ENCODE peak calls at places on chromosome 6, in four cellular contexts. One of them, this sample, is unnamed.

GRCh38 chr6:148364056-148364844 is 21.6 kb downstream of the SASH1 start:
- DNase-seq in T-helper 2 cell: no peak
- DNase-seq in Ammon's horn: no peak
- DNase-seq in epithelial cell of prostate: no peak
- DNase-seq in this sample: no peak

GRCh38 chr6:36319436-36319762 is 17.3 kb downstream of the BNIP5 start:
- DNase-seq in epithelial cell of prostate: peak
- DNase-seq in T-helper 2 cell: no peak
- DNase-seq in Ammon's horn: no peak
- DNase-seq in this sample: no peak

GRCh38 chr6:113047148-113047547 is 700.0 kb downstream of the RFPL4B start:
- DNase-seq in epithelial cell of prostate: no peak
- DNase-seq in Ammon's horn: no peak
- DNase-seq in T-helper 2 cell: no peak
- DNase-seq in this sample: no peak

GRCh38 chr6:7243188-7243942 is 69.6 kb downstream of the SSR1 start:
- DNase-seq in Ammon's horn: peak
- DNase-seq in T-helper 2 cell: no peak
- DNase-seq in epithelial cell of prostate: no peak
- DNase-seq in this sample: no peak

GRCh38 chr6:26104457-26105108 is 17.4 kb downstream of the HFE start:
- DNase-seq in Ammon's horn: no peak
- DNase-seq in epithelial cell of prostate: no peak
- DNase-seq in T-helper 2 cell: no peak
- DNase-seq in this sample: no peak

GRCh38 chr6:28137458-28138020 is 4.1 kb upstream of the ZKSCAN8 start:
- DNase-seq in Ammon's horn: peak
- DNase-seq in T-helper 2 cell: no peak
- DNase-seq in epithelial cell of prostate: no peak
- DNase-seq in this sample: peak

GRCh38 chr6:38567436-38567835 is 72.3 kb downstream of the BTBD9 start:
- DNase-seq in epithelial cell of prostate: peak
- DNase-seq in T-helper 2 cell: no peak
- DNase-seq in Ammon's horn: peak
- DNase-seq in this sample: no peak

GRCh38 chr6:113842165-113842564 is 15.0 kb upstream of the MARCKS start:
- DNase-seq in Ammon's horn: no peak
- DNase-seq in epithelial cell of prostate: no peak
- DNase-seq in T-helper 2 cell: no peak
- DNase-seq in this sample: no peak

GRCh38 chr6:28747631-28748157 is 176.1 kb downstream of the TRIM27 start:
- DNase-seq in epithelial cell of prostate: no peak
- DNase-seq in Ammon's horn: peak
- DNase-seq in T-helper 2 cell: no peak
- DNase-seq in this sample: no peak

GRCh38 chr6:93419304-93420162 is at the start of gene EPHA7:
- DNase-seq in epithelial cell of prostate: peak
- DNase-seq in Ammon's horn: peak
- DNase-seq in T-helper 2 cell: no peak
- DNase-seq in this sample: no peak

GRCh38 chr6:142569676-142570075 is 267.9 kb downstream of the ADGRG6 start:
- DNase-seq in epithelial cell of prostate: peak
- DNase-seq in Ammon's horn: no peak
- DNase-seq in T-helper 2 cell: no peak
- DNase-seq in this sample: no peak

GRCh38 chr6:7421066-7421465 is 31.5 kb downstream of the RIOK1 start:
- DNase-seq in Ammon's horn: no peak
- DNase-seq in T-helper 2 cell: no peak
- DNase-seq in epithelial cell of prostate: no peak
- DNase-seq in this sample: no peak

GRCh38 chr6:131980791-131981623 is 29.8 kb upstream of the CCN2 start:
- DNase-seq in Ammon's horn: no peak
- DNase-seq in T-helper 2 cell: no peak
- DNase-seq in epithelial cell of prostate: no peak
- DNase-seq in this sample: no peak

GRCh38 chr6:151448623-151449022 is 3.3 kb downstream of the RMND1 start:
- DNase-seq in Ammon's horn: no peak
- DNase-seq in T-helper 2 cell: no peak
- DNase-seq in epithelial cell of prostate: no peak
- DNase-seq in this sample: no peak

GRCh38 chr6:2589171-2589661 is 161.5 kb downstream of the MYLK4 start:
- DNase-seq in T-helper 2 cell: no peak
- DNase-seq in Ammon's horn: no peak
- DNase-seq in epithelial cell of prostate: peak
- DNase-seq in this sample: no peak

GRCh38 chr6:13873288-13874190 is 51.2 kb upstream of the RNF182 start:
- DNase-seq in epithelial cell of prostate: no peak
- DNase-seq in Ammon's horn: peak
- DNase-seq in T-helper 2 cell: peak
- DNase-seq in this sample: peak

GRCh38 chr6:137589067-137589848 is 95.1 kb upstream of the OLIG3 start:
- DNase-seq in T-helper 2 cell: peak
- DNase-seq in epithelial cell of prostate: peak
- DNase-seq in Ammon's horn: no peak
- DNase-seq in this sample: peak

GRCh38 chr6:15293674-15294073 is 47.8 kb downstream of the JARID2 start:
- DNase-seq in T-helper 2 cell: no peak
- DNase-seq in Ammon's horn: peak
- DNase-seq in epithelial cell of prostate: no peak
- DNase-seq in this sample: no peak

GRCh38 chr6:30615219-30615957 is 1.7 kb downstream of the PPP1R10 start:
- DNase-seq in epithelial cell of prostate: no peak
- DNase-seq in Ammon's horn: peak
- DNase-seq in T-helper 2 cell: peak
- DNase-seq in this sample: no peak

This sample was measured in GM12878.